ENCODE peak calls at places on chromosomes 4 and X, in nine cellular contexts. B is GM06990; R is fibroblast of the aortic adventitia; E is sciatic nerve; Z is activated CD4-positive, alpha-beta T cell treated with anti-CD3 and anti-CD28 coated beads, Interleukin-2, amount 50 U/mL, for 1 hour; A is NCI-H524; U is HEK293T; J is activated T-cell treated with anti-CD3 and anti-CD28 coated beads for 1 hour; O is GM20000. N is an unnamed sample.

GRCh38 chr4:61915501-61915900 is 715.4 kb downstream of the ADGRL3 start:
- DNase-seq in A (no peak), B (no peak), R (no peak), J (no peak), Z (no peak), E (no peak), U (no peak), O (no peak), N (no peak)

GRCh38 chr4:102554482-102554881 is 53.3 kb downstream of the NFKB1 start:
- DNase-seq in B (no peak), Z (no peak), O (no peak), E (no peak), R (peak; percentile 39), J (no peak), U (no peak), A (no peak), N (no peak)

GRCh38 chrX:1516596-1517104 is 20.3 kb downstream of the P2RY8 start:
- DNase-seq in B (no peak), A (no peak), R (no peak), E (no peak), U (no peak), J (no peak), Z (no peak), O (no peak), N (peak; percentile 78)

GRCh38 chr4:4762909-4763814 is 96.3 kb upstream of the MSX1 start:
- DNase-seq in J (no peak), R (peak; percentile 76), Z (no peak), A (no peak), E (no peak), O (peak; percentile 73), U (peak; percentile 58), B (peak; percentile 87), N (no peak)

GRCh38 chr4:123568936-123569335 is 172.3 kb downstream of the SPRY1 start:
- DNase-seq in R (no peak), U (no peak), J (no peak), E (no peak), O (no peak), Z (no peak), A (no peak), B (no peak), N (no peak)

GRCh38 chr4:4605849-4606248 is 64.0 kb upstream of the STX18 start:
- DNase-seq in R (no peak), O (no peak), J (no peak), B (no peak), U (no peak), Z (no peak), A (no peak), E (no peak), N (no peak)

GRCh38 chr4:20391224-20391623 is 139.5 kb downstream of the SLIT2 start:
- DNase-seq in R (peak; percentile 85), O (no peak), E (no peak), A (no peak), B (no peak), U (no peak), Z (no peak), J (no peak), N (no peak)

GRCh38 chrX:39814391-39814790 is 283.4 kb downstream of the BCOR start:
- DNase-seq in R (peak; percentile 38), J (peak; percentile 16), Z (peak; percentile 46), O (peak; percentile 41), U (peak; percentile 22), A (peak; percentile 46), E (no peak), B (no peak), N (no peak)

GRCh38 chr4:19924761-19925160 is 326.9 kb upstream of the SLIT2 start:
- DNase-seq in J (no peak), O (no peak), A (no peak), U (no peak), R (peak; percentile 49), Z (no peak), B (no peak), E (no peak), N (no peak)

GRCh38 chrX:41010188-41010846 is 74.9 kb upstream of the USP9X start:
- DNase-seq in O (peak; percentile 24), E (peak; percentile 81), U (peak; percentile 35), J (peak; percentile 9), Z (peak; percentile 20), R (peak; percentile 95), B (peak; percentile 45), A (no peak), N (peak; percentile 87)

GRCh38 chrX:71998836-71999509 is 88.3 kb downstream of the NHSL2 start:
- DNase-seq in B (no peak), E (no peak), J (peak; percentile 26), U (peak; percentile 65), R (peak; percentile 36), O (peak; percentile 30), Z (peak; percentile 35), A (peak; percentile 7), N (peak; percentile 60)